ENCODE peak calls at places on chromosomes 3 and 15, in six cellular contexts. I is GM12865, L is brain microvascular endothelial cell, E is endodermal cell, Q is astrocyte of the spinal cord, P is progenitor cell of endocrine pancreas. M is an unnamed sample.

GRCh38 chr15:25850154-25851111 is 12.7 kb downstream of the ATP10A start:
- DNase-seq in I (peak), L (peak), E (peak), Q (peak), P (peak), M (no peak)

GRCh38 chr15:51424780-51425179 is 83.3 kb downstream of the GLDN start:
- DNase-seq in P (no peak), Q (no peak), E (no peak), I (no peak), L (no peak), M (no peak)

GRCh38 chr3:5264093-5264610 is 76.6 kb downstream of the EDEM1 start:
- DNase-seq in E (no peak), Q (no peak), P (no peak), I (no peak), L (no peak), M (no peak)

GRCh38 chr3:882526-882925 is 210.3 kb upstream of the CNTN6 start:
- DNase-seq in E (no peak), I (no peak), Q (peak), P (no peak), L (peak), M (peak)

GRCh38 chr3:158711886-158712285 is 20.4 kb downstream of the RARRES1 start:
- DNase-seq in L (peak), I (no peak), P (no peak), E (no peak), Q (peak), M (peak)

GRCh38 chr15:78866824-78867223 is 5.9 kb upstream of the MORF4L1 start:
- DNase-seq in L (no peak), E (no peak), Q (no peak), I (no peak), P (no peak), M (no peak)

GRCh38 chr15:90249123-90249863 is at the start of gene TTLL13:
- DNase-seq in P (peak), Q (peak), E (peak), I (peak), L (peak), M (peak)

GRCh38 chr15:91219203-91219602 is 119.1 kb downstream of the SV2B start:
- DNase-seq in E (no peak), L (no peak), I (no peak), P (no peak), Q (no peak), M (no peak)

GRCh38 chr3:31839144-31839917 is 141.7 kb downstream of the OSBPL10 start:
- DNase-seq in E (no peak), L (peak), Q (no peak), P (no peak), I (no peak), M (no peak)

GRCh38 chr3:116005404-116005803 is 382.1 kb downstream of the GAP43 start:
- DNase-seq in I (no peak), Q (peak), E (peak), L (peak), P (no peak), M (peak)

GRCh38 chr15:85024509-85025336 is 43.1 kb downstream of the PDE8A start:
- DNase-seq in L (peak), Q (peak), I (no peak), E (no peak), P (no peak), M (peak)

GRCh38 chr3:25830373-25831305 is 40.7 kb downstream of the OXSM start:
- DNase-seq in P (no peak), L (no peak), I (no peak), Q (no peak), E (no peak), M (no peak)

GRCh38 chr3:129211772-129212171 is 28.1 kb upstream of the CNBP start:
- DNase-seq in Q (peak), P (no peak), I (no peak), E (peak), L (peak), M (peak)

GRCh38 chr3:159928692-159929091 is 59.9 kb upstream of the IL12A start:
- DNase-seq in P (no peak), L (peak), I (no peak), Q (peak), E (no peak), M (peak)

GRCh38 chr3:72338942-72339749 is 509.1 kb downstream of the SHQ1 start:
- DNase-seq in Q (peak), E (no peak), L (peak), P (no peak), I (peak), M (peak)

GRCh38 chr3:43268636-43269035 is 17.7 kb upstream of the SNRK start:
- DNase-seq in E (no peak), Q (no peak), I (no peak), P (no peak), L (no peak), M (peak)

GRCh38 chr3:145902166-145902565 is 258.8 kb downstream of the PLOD2 start:
- DNase-seq in L (peak), P (no peak), I (no peak), Q (peak), E (no peak), M (no peak)

GRCh38 chr15:92839696-92840095 is 60.4 kb upstream of the CHD2 start:
- DNase-seq in L (no peak), Q (no peak), I (peak), E (no peak), P (no peak), M (no peak)

GRCh38 chr3:11818033-11818432 is 28.7 kb downstream of the TAMM41 start:
- DNase-seq in E (no peak), Q (peak), L (no peak), I (no peak), P (no peak), M (peak)

GRCh38 chr3:139473155-139473771 is 3.1 kb downstream of the RBP2 start:
- DNase-seq in L (no peak), I (no peak), Q (no peak), E (no peak), P (no peak), M (peak)

GRCh38 chr3:13005301-13005700 is 67.9 kb downstream of the IQSEC1 start:
- DNase-seq in Q (no peak), L (no peak), P (no peak), E (no peak), I (no peak), M (no peak)

GRCh38 chr3:9978664-9979349 is 7.8 kb downstream of the EMC3 start:
- DNase-seq in E (no peak), I (no peak), Q (no peak), P (no peak), L (no peak), M (no peak)

GRCh38 chr3:72270072-72270611 is 485.2 kb upstream of the PROK2 start:
- DNase-seq in Q (peak), L (peak), I (peak), E (no peak), P (no peak), M (peak)

GRCh38 chr3:83193526-83193925 is 1432.1 kb upstream of the GBE1 start:
- DNase-seq in P (no peak), Q (peak), L (no peak), E (no peak), I (no peak), M (no peak)

GRCh38 chr3:7915356-7915755 is 586.3 kb upstream of the LMCD1 start:
- DNase-seq in P (no peak), L (no peak), E (no peak), I (no peak), Q (no peak), M (no peak)

GRCh38 chr3:17473761-17474160 is 268.7 kb downstream of the TBC1D5 start:
- DNase-seq in E (no peak), P (no peak), I (no peak), Q (peak), L (no peak), M (no peak)

GRCh38 chr15:92580933-92581445 is 74.6 kb downstream of the FAM174B start:
- DNase-seq in P (no peak), L (no peak), I (no peak), E (no peak), Q (no peak), M (no peak)

GRCh38 chr15:101373580-101373979 is 78.5 kb upstream of the SNRPA1 start:
- DNase-seq in I (no peak), Q (no peak), L (no peak), P (no peak), E (no peak), M (no peak)

GRCh38 chr3:106482436-106482835 is 613.6 kb upstream of the CBLB start:
- DNase-seq in P (no peak), E (no peak), Q (no peak), I (no peak), L (peak), M (no peak)

GRCh38 chr15:67174864-67175573 is 79.4 kb downstream of the AAGAB start:
- DNase-seq in I (peak), Q (no peak), E (peak), P (no peak), L (no peak), M (peak)

GRCh38 chr15:83474578-83474977 is 27.4 kb downstream of the SH3GL3 start:
- DNase-seq in Q (no peak), I (no peak), L (no peak), P (no peak), E (no peak), M (no peak)

GRCh38 chr15:72491768-72492167 is 17.6 kb downstream of the ARIH1 start:
- DNase-seq in I (no peak), L (peak), Q (peak), P (no peak), E (no peak), M (peak)

GRCh38 chr3:78148986-78149717 is 1109.3 kb downstream of the ROBO2 start:
- DNase-seq in P (no peak), I (no peak), Q (peak), E (no peak), L (no peak), M (no peak)

GRCh38 chr15:99433026-99433756 is 132.6 kb upstream of the MEF2A start:
- DNase-seq in I (peak), P (no peak), Q (no peak), L (no peak), E (no peak), M (peak)

GRCh38 chr3:13715167-13715954 is 164.5 kb downstream of the WNT7A start:
- DNase-seq in P (no peak), Q (no peak), L (no peak), E (peak), I (no peak), M (no peak)

DNA sequence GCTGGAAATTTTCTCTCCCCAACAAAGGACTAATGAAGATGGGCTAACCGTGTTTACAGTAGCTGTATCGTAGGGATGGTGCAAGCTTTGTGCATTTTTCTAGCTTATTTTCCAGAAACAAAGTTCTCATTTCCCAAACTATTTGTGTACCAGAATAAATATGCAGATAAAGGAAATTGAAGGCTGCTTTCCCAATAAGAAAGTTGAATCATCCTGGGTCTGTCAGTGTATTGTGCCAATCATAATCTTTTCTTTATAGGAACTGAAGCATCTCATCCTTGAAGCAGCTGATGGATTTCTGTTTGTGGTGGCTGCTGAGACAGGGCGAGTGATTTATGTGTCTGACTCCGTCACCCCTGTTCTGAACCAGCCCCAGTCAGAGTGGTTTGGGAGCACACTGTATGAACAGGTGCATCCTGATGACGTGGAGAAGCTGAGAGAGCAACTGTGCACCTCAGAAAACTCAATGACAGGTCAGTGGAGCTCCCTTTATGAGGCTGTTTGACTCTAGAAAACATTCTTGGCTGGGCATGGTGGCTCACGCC is 70.6 kb downstream of the ARNT2 start:
- DNase-seq in P (no peak), L (no peak), I (no peak), E (no peak), Q (no peak), M (no peak)
- TF ChIP-seq CTCF in P (no peak), L (no peak), I (no peak), E (no peak), Q (no peak), M (no peak)

DNA sequence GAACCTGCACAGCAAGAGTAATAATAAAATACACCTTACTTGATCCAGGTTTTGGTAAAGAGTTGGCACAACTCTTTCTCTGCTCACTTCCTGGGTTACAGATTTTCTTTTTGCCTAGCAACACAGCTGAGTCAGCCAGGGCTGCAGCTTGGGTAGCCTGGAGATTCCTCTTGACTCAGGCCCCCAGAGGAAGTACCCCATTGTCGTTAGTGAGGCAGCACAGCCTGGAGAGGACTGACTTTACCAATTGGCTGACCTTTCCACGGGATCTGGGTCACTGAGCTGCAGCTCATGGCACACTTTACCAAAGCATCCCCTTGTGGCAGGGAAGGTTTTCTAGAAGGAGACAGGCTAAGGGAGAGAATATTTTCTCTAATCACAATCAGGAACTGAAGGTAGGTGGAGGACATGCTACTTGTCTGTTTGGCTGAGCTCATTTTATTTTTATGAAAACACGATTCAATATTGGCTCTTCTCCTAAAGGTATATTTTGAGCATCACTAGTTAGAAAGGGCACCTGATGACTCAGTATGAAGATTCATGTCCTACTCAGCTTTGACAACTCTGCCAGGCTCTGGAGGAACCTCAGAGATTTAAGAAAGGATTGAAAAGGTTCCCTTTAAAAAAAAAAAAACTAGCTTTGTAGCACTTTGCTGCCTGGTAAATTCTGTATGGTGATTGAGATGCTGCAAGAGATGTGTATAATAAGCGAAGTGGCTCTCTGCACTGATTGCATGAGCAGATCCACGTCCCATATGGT is 124.9 kb downstream of the CHDH start:
- DNase-seq in L (peak), Q (peak), E (peak), P (no peak), I (no peak), M (peak)
- TF ChIP-seq CTCF in L (peak), Q (no peak), E (peak), P (no peak), I (no peak), M (no peak)

GRCh38 chr3:40071683-40072238 is 237.7 kb upstream of the EIF1B start:
- DNase-seq in P (no peak), L (no peak), Q (no peak), E (no peak), I (peak), M (no peak)

GRCh38 chr3:40068647-40069046 is 240.9 kb upstream of the EIF1B start:
- DNase-seq in Q (no peak), E (no peak), I (no peak), P (no peak), L (no peak), M (no peak)

GRCh38 chr3:40078590-40078989 is 230.9 kb upstream of the EIF1B start:
- DNase-seq in E (no peak), P (no peak), Q (no peak), L (no peak), I (no peak), M (no peak)

GRCh38 chr3:40070816-40071215 is 238.7 kb upstream of the EIF1B start:
- DNase-seq in E (no peak), P (no peak), I (no peak), Q (no peak), L (peak), M (no peak)

DNA sequence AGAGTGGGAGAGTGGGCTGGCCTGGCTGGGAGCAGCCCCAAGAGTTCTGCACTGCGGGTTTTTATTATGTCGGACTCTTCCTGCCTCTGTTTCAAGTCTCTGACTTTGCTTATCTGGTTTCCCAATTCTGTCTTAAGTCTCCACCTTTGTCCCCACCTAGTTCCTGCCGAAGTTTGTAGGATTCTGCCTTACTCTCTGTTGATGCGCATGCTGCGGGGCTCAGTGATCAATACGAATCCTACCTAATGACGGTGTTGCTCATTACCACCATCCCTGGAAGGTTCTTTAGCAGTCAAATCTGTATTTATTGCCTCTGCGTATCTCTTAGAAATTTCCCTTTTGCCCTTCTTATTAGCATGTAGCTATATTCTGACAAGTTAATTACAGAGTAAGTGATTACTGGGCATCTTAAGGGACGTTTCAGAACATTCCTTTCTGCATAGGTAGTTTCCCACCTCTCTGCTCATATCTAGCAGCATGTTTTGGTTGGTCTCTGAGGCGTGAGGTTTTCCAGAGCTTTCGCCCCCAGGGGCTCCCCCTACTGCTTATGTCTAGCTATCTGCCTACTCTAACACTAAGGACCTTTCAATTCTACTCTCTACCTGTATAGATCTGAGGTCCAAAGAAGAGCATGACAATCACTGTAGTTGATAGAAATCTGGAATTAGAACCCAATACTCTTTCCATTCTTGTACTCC is 236.0 kb upstream of the EIF1B start:
- DNase-seq in P (no peak), E (peak), L (no peak), I (no peak), Q (no peak), M (no peak)
- TF ChIP-seq CTCF in P (peak), E (peak), L (peak), I (no peak), Q (no peak), M (no peak)

GRCh38 chr3:192090586-192090985 is 629.6 kb downstream of the PYDC2 start:
- DNase-seq in L (no peak), Q (peak), E (peak), P (no peak), I (peak), M (no peak)

GRCh38 chr3:192091831-192092230 is 630.9 kb downstream of the PYDC2 start:
- DNase-seq in P (no peak), I (no peak), Q (peak), L (no peak), E (no peak), M (no peak)

GRCh38 chr3:192092388-192093005 is 631.5 kb downstream of the PYDC2 start:
- DNase-seq in P (no peak), L (no peak), Q (no peak), E (no peak), I (peak), M (no peak)
- TF ChIP-seq CTCF in P (no peak), L (no peak), Q (no peak), E (no peak), I (no peak), M (no peak)